ENCODE peak calls at places on chromosome 2, in four cellular contexts. R is foreskin fibroblast, S is aorta, F is GM12865. B is an unnamed sample.

GRCh38 chr2:69082430-69082997 is 69.5 kb downstream of the ANTXR1 start:
- DNase-seq in R (peak), S (no peak), F (peak), B (no peak)

GRCh38 chr2:230872968-230873669 is 8.4 kb downstream of the ITM2C start:
- DNase-seq in R (no peak), S (no peak), F (peak), B (no peak)

GRCh38 chr2:235263205-235264120 is 230.4 kb upstream of the AGAP1 start:
- DNase-seq in R (peak), S (peak), F (no peak), B (no peak)

GRCh38 chr2:10392548-10392947 is 55.6 kb downstream of the ODC1 start:
- DNase-seq in R (no peak), S (no peak), F (no peak), B (no peak)

GRCh38 chr2:196453613-196454047 is 185.9 kb upstream of the CCDC150 start:
- DNase-seq in R (peak), S (no peak), F (peak), B (no peak)

GRCh38 chr2:134737671-134738070 is 18.9 kb upstream of the TMEM163 start:
- DNase-seq in R (no peak), S (no peak), F (no peak), B (no peak)

GRCh38 chr2:238313289-238313990 is 6.9 kb upstream of the TRAF3IP1 start:
- DNase-seq in R (no peak), S (no peak), F (no peak), B (no peak)

GRCh38 chr2:51103205-51103604 is 71.3 kb upstream of the NRXN1 start:
- DNase-seq in R (peak), S (no peak), F (no peak), B (no peak)

GRCh38 chr2:24399434-24400206 is 39.3 kb upstream of the ITSN2 start:
- DNase-seq in R (peak), S (no peak), F (no peak), B (no peak)

GRCh38 chr2:223970343-223971128 is 13.3 kb downstream of the MRPL44 start:
- DNase-seq in R (peak), S (no peak), F (peak), B (no peak)

GRCh38 chr2:24658531-24659202 is 134.5 kb downstream of the PTRHD1 start:
- DNase-seq in R (no peak), S (no peak), F (no peak), B (no peak)

GRCh38 chr2:233556756-233557736 is 9.5 kb downstream of the USP40 start:
- DNase-seq in R (peak), S (no peak), F (peak), B (no peak)
- H3K4me3 ChIP-seq in R (no peak), S (no peak), F (no peak), B (no peak)

DNA sequence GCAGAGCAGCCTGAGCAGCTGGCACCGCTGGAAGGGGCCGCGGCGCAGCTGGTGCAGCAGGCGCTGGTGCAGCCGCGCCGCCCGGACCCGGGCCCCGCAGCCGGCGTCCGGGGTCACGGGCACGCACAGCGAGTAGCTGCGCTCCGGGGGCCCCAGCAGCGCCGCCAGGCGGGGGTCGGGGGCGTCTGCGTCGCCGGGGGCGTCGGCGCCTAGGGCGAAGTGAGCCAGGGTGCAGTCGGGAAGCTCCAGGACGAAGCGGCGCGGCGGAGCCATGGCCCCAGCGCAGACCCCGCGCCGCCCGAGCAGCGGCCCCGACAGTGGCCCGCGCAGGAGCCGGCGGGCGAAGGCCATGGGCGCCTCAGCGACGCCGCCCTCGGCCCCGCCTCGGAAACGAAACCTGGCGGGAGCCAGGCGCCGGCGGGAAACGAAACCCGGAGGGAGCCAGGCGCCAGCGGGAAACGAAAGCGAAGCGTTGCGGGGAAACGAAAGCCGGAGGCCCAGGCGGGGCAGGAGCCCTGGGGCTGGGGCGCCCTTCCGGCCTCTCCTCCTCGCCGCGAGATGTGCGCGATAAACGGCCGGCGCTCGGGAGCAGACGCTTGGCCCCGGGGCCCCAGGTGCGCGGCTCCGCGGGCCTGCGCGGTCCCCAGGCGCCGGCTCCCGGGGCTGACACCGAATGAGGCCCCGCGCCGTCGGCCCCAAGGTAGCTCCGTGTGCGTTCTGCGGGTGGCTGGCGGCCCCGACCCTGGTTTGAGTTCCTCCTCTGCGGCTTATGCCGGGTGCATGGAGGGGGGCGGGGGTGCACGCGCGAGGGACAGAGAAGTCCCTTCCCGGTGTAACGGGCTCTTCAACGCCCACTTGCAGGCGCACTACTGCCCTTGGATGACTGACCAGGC is at the start of gene CMPK2:
- DNase-seq in R (peak), S (peak), F (peak), B (peak)
- H3K4me3 ChIP-seq in R (peak), S (peak), F (peak), B (peak)

GRCh38 chr2:9256147-9256546 is 49.5 kb downstream of the ASAP2 start:
- DNase-seq in R (no peak), S (no peak), F (no peak), B (no peak)

GRCh38 chr2:9258953-9259399 is 52.4 kb downstream of the ASAP2 start:
- DNase-seq in R (no peak), S (peak), F (no peak), B (no peak)

GRCh38 chr2:9258501-9258900 is 51.9 kb downstream of the ASAP2 start:
- DNase-seq in R (peak), S (no peak), F (no peak), B (no peak)

GRCh38 chr2:9255416-9255815 is 48.8 kb downstream of the ASAP2 start:
- DNase-seq in R (no peak), S (no peak), F (no peak), B (no peak)

GRCh38 chr2:9256570-9257043 is 50.0 kb downstream of the ASAP2 start:
- DNase-seq in R (peak), S (no peak), F (no peak), B (no peak)
- H3K4me3 ChIP-seq in R (peak), S (no peak), F (no peak), B (no peak)

DNA sequence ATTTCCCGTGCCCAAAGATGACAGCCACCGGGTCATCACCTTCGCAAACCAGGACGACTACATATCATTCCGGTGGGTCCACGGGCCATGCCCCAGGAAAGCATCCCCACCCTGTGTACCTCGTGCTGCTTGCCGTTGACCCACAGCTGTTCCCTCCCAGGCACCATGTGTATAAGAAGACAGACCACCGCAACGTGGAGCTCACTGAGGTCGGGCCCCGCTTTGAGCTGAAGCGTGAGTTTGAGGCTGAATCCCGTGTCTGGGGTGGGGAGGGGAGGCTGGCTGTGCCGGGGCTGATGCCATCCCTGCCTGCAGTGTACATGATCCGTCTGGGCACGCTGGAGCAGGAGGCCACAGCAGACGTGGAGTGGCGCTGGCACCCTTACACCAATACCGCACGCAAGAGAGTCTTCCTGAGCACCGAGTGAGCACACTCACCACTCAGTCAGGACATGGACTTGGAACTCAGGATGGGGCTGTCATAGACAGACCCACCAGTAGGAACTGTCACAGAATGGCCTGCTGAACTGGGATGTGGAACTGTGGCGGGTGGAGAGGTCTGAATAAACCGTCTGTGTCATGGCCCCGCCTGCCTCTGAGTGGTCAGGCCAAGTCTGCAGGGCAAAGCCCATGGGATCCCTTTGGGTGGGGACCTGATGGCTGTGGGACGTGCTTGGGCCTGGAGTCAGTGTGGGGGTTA is 3.5 kb downstream of the IMP4 start:
- DNase-seq in R (no peak), S (no peak), F (no peak), B (no peak)
- H3K4me3 ChIP-seq in R (no peak), S (no peak), F (no peak), B (no peak)

GRCh38 chr2:27069436-27069835 is 2.0 kb downstream of the OST4 start:
- DNase-seq in R (no peak), S (no peak), F (no peak), B (no peak)
- H3K4me3 ChIP-seq in R (peak), S (no peak), F (no peak), B (no peak)

DNA sequence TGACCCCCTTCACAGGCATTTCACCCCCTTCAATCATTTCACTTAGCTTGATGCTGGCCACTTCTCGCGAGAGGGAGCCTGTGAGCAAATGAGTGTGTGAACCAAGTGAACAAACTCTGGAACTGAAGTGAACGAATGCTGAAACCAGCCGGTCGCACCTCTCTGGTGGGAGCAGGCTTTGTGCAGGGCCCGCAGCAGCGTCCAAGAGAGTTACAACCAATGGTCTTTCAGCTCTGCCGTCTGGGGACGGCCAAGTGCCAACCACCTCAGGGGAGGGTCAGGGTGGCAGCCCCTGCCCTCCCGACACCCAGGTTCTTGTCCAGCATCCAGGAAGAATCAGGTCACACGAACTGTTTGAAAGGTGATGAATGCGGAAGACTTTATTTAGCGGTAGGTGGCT is 764.0 kb downstream of the SUCLG1 start:
- DNase-seq in R (no peak), S (no peak), F (no peak), B (no peak)
- H3K4me3 ChIP-seq in R (no peak), S (no peak), F (no peak), B (no peak)

GRCh38 chr2:98333922-98334321 is 12.3 kb upstream of the CNGA3 start:
- DNase-seq in R (peak), S (no peak), F (no peak), B (no peak)
- H3K4me3 ChIP-seq in R (no peak), S (no peak), F (no peak), B (no peak)